ENCODE peak calls at places on chromosomes 1 and 21, in four cellular contexts. U is lower lobe of right lung, S is right lobe of liver, N is ELR. Q is an unnamed sample.

GRCh38 chr1:94024109-94024792 is 96.7 kb downstream of the ABCA4 start:
- DNase-seq in U (no peak), S (no peak), N (no peak), Q (no peak)

GRCh38 chr1:171715813-171716251 is 26.0 kb downstream of the VAMP4 start:
- DNase-seq in U (no peak), S (no peak), N (peak; percentile 44), Q (no peak)

GRCh38 chr1:85582687-85583354 is 2.3 kb downstream of the CCN1 start:
- DNase-seq in U (no peak), S (no peak), N (peak; percentile 81), Q (no peak)

GRCh38 chr1:165895451-165895871 is 68.0 kb downstream of the UCK2 start:
- DNase-seq in U (no peak), S (no peak), N (peak; percentile 73), Q (no peak)

GRCh38 chr21:37202221-37202805 is 64.8 kb downstream of the VPS26C start:
- DNase-seq in U (no peak), S (no peak), N (no peak), Q (no peak)

GRCh38 chr1:33013791-33014190 is 22.9 kb downstream of the AK2 start:
- DNase-seq in U (no peak), S (no peak), N (no peak), Q (no peak)

GRCh38 chr1:176949033-176949662 is 215.4 kb downstream of the ASTN1 start:
- DNase-seq in U (peak; percentile 63), S (peak; percentile 81), N (peak; percentile 62), Q (peak; percentile 39)

GRCh38 chr1:36123357-36123756 is 1.7 kb downstream of the COL8A2 start:
- DNase-seq in U (peak; percentile 77), S (no peak), N (no peak), Q (no peak)

GRCh38 chr1:6445062-6445763 is 20.6 kb downstream of the ESPN start:
- DNase-seq in U (no peak), S (peak; percentile 80), N (peak; percentile 63), Q (no peak)

GRCh38 chr1:66271904-66272254 is 262.1 kb upstream of the SGIP1 start:
- DNase-seq in U (no peak), S (peak; percentile 67), N (peak; percentile 71), Q (peak; percentile 67)

GRCh38 chr1:57597036-57597435 is 173.2 kb upstream of the DAB1 start:
- DNase-seq in U (no peak), S (no peak), N (no peak), Q (no peak)

GRCh38 chr1:53625049-53625448 is 113.9 kb downstream of the GLIS1 start:
- DNase-seq in U (peak; percentile 14), S (no peak), N (peak; percentile 13), Q (peak; percentile 59)

GRCh38 chr1:23743287-23744052 is at the start of gene ELOA:
- DNase-seq in U (peak; percentile 86), S (peak; percentile 85), N (peak; percentile 74), Q (peak; percentile 89)

GRCh38 chr21:16821588-16821987 is 691.3 kb upstream of the CXADR start:
- DNase-seq in U (no peak), S (no peak), N (no peak), Q (no peak)

GRCh38 chr1:116988248-116988647 is 13.3 kb upstream of the CD101 start:
- DNase-seq in U (no peak), S (no peak), N (no peak), Q (no peak)

GRCh38 chr1:78054559-78054958 is 8.8 kb downstream of the GIPC2 start:
- DNase-seq in U (no peak), S (no peak), N (no peak), Q (no peak)

GRCh38 chr1:183287191-183287675 is 101.2 kb downstream of the LAMC2 start:
- DNase-seq in U (no peak), S (no peak), N (no peak), Q (no peak)

GRCh38 chr1:45359882-45360513 is 19.8 kb upstream of the MUTYH start:
- DNase-seq in U (no peak), S (peak; percentile 42), N (peak; percentile 76), Q (peak; percentile 76)

GRCh38 chr1:27364696-27365371 is 1.9 kb downstream of the MAP3K6 start:
- DNase-seq in U (no peak), S (no peak), N (no peak), Q (no peak)

GRCh38 chr1:223657978-223658377 is 7.5 kb downstream of the CAPN8 start:
- DNase-seq in U (no peak), S (no peak), N (no peak), Q (no peak)

GRCh38 chr1:210358511-210359148 is 29.9 kb downstream of the HHAT start:
- DNase-seq in U (no peak), S (no peak), N (no peak), Q (no peak)